ENCODE peak calls at places on chromosome 15, in eight cellular contexts. J is HEK293T, T is ureter, D is skeletal muscle cell, Y is endothelial cell of umbilical vein, C is GM04504, M is adrenal gland, K is activated T-cell treated with anti-CD3 and anti-CD28 coated beads for 4 hours. G is an unnamed sample.

GRCh38 chr15:68721886-68722285 is 98.8 kb downstream of the ANP32A start:
- DNase-seq in Y (no peak), C (no peak), D (no peak), J (no peak), T (no peak), K (no peak), M (no peak), G (no peak)

GRCh38 chr15:88274534-88275460 is 18.3 kb upstream of the NTRK3 start:
- DNase-seq in M (peak), K (peak), J (peak), T (peak), D (no peak), C (peak), Y (peak), G (no peak)

GRCh38 chr15:70524470-70524869 is 238.9 kb downstream of the UACA start:
- DNase-seq in J (no peak), C (no peak), Y (no peak), D (no peak), M (no peak), K (no peak), T (peak), G (no peak)

GRCh38 chr15:90563460-90563859 is 33.7 kb downstream of the CRTC3 start:
- DNase-seq in T (no peak), M (peak), Y (no peak), K (no peak), C (no peak), J (no peak), D (no peak), G (no peak)

GRCh38 chr15:90367578-90367977 is 15.5 kb downstream of the ZNF774 start:
- DNase-seq in Y (no peak), C (no peak), T (no peak), K (no peak), D (no peak), M (no peak), J (no peak), G (no peak)

GRCh38 chr15:89714775-89715174 is 24.2 kb downstream of the WDR93 start:
- DNase-seq in D (no peak), J (no peak), T (no peak), K (no peak), C (no peak), M (no peak), Y (no peak), G (no peak)

GRCh38 chr15:77115179-77115578 is 44.3 kb upstream of the TSPAN3 start:
- DNase-seq in M (no peak), D (no peak), K (no peak), C (no peak), T (no peak), Y (no peak), J (no peak), G (no peak)

GRCh38 chr15:23877502-23878412 is 190.7 kb upstream of the NDN start:
- DNase-seq in J (peak), K (no peak), C (no peak), M (peak), Y (no peak), D (no peak), T (peak), G (no peak)

GRCh38 chr15:90680371-90680935 is 36.7 kb upstream of the BLM start:
- DNase-seq in Y (no peak), C (peak), K (no peak), M (peak), D (peak), T (no peak), J (no peak), G (no peak)

GRCh38 chr15:81642451-81642990 is 268.5 kb upstream of the TMC3 start:
- DNase-seq in J (no peak), K (no peak), D (peak), C (no peak), Y (no peak), M (no peak), T (no peak), G (no peak)

GRCh38 chr15:78175333-78175732 is 26.2 kb downstream of the IDH3A start:
- DNase-seq in D (no peak), Y (no peak), T (peak), J (no peak), C (no peak), M (no peak), K (no peak), G (no peak)

GRCh38 chr15:64490598-64491259 is 30.4 kb downstream of the ZNF609 start:
- DNase-seq in Y (no peak), D (no peak), K (no peak), T (no peak), M (no peak), J (no peak), C (no peak), G (no peak)

GRCh38 chr15:72199721-72200212 is 2.2 kb upstream of the GRAMD2A start:
- DNase-seq in K (peak), J (peak), C (peak), Y (peak), D (peak), M (peak), T (peak), G (no peak)

GRCh38 chr15:64982472-64982871 is 7.2 kb downstream of the SPG21 start:
- DNase-seq in M (no peak), J (no peak), K (no peak), Y (no peak), D (no peak), T (no peak), C (peak), G (no peak)

GRCh38 chr15:45871121-45871855 is 236.5 kb downstream of the SQOR start:
- DNase-seq in Y (peak), J (no peak), D (no peak), T (no peak), C (peak), K (no peak), M (no peak), G (no peak)

GRCh38 chr15:90774731-90775521 is 57.8 kb downstream of the BLM start:
- DNase-seq in Y (peak), D (no peak), J (no peak), T (no peak), K (no peak), C (peak), M (peak), G (no peak)

GRCh38 chr15:43125095-43125661 is 8.2 kb upstream of the TMEM62 start:
- DNase-seq in K (no peak), C (no peak), T (no peak), Y (no peak), D (no peak), M (no peak), J (no peak), G (no peak)

GRCh38 chr15:53384417-53384816 is 375.0 kb downstream of the WDR72 start:
- DNase-seq in K (no peak), C (no peak), D (no peak), J (peak), M (peak), Y (no peak), T (no peak), G (peak)

GRCh38 chr15:98943609-98944111 is 63.9 kb downstream of the PGPEP1L start:
- DNase-seq in J (no peak), T (no peak), D (no peak), Y (no peak), C (no peak), M (no peak), K (no peak), G (no peak)

GRCh38 chr15:40285151-40285898 is 2.5 kb upstream of the ANKRD63 start:
- DNase-seq in J (no peak), M (no peak), Y (peak), D (no peak), K (no peak), C (no peak), T (no peak), G (no peak)

GRCh38 chr15:56587686-56588085 is 122.7 kb upstream of the MNS1 start:
- DNase-seq in D (no peak), K (no peak), C (no peak), T (no peak), J (no peak), Y (no peak), M (no peak), G (no peak)

GRCh38 chr15:86650084-86650483 is 570.4 kb downstream of the AGBL1 start:
- DNase-seq in T (no peak), K (no peak), C (no peak), J (no peak), Y (no peak), D (no peak), M (peak), G (no peak)

GRCh38 chr15:68843425-68844311 is 23.0 kb upstream of the ANP32A start:
- DNase-seq in J (peak), Y (peak), D (no peak), K (no peak), M (no peak), C (no peak), T (no peak), G (no peak)

GRCh38 chr15:33858836-33859235 is 109.5 kb upstream of the CHRM5 start:
- DNase-seq in T (no peak), J (no peak), D (no peak), C (no peak), M (no peak), Y (no peak), K (no peak), G (no peak)

GRCh38 chr15:66196565-66196964 is 57.0 kb downstream of the MEGF11 start:
- DNase-seq in C (no peak), Y (no peak), D (no peak), T (no peak), J (no peak), K (no peak), M (no peak), G (no peak)

GRCh38 chr15:97941572-97941971 is 18.9 kb upstream of the ARRDC4 start:
- DNase-seq in T (no peak), Y (no peak), K (no peak), M (peak), D (no peak), C (no peak), J (no peak), G (no peak)

GRCh38 chr15:58222698-58223097 is 84.5 kb downstream of the AQP9 start:
- DNase-seq in J (no peak), D (no peak), C (no peak), M (no peak), T (no peak), K (no peak), Y (peak), G (no peak)

GRCh38 chr15:82398785-82399184 is 30.8 kb upstream of the GOLGA6L9 start:
- DNase-seq in T (no peak), C (no peak), J (no peak), D (no peak), M (no peak), K (no peak), Y (no peak), G (no peak)

GRCh38 chr15:51750942-51751686 is at the start of gene TMOD2:
- DNase-seq in C (no peak), T (peak), J (peak), D (no peak), Y (no peak), K (no peak), M (peak), G (no peak)

GRCh38 chr15:96947830-96948229 is 617.3 kb downstream of the NR2F2 start:
- DNase-seq in J (peak), D (no peak), K (no peak), T (no peak), M (no peak), Y (peak), C (no peak), G (no peak)

GRCh38 chr15:65910341-65910740 is 41.0 kb downstream of the RAB11A start:
- DNase-seq in D (no peak), C (no peak), K (no peak), T (no peak), J (no peak), M (no peak), Y (no peak), G (no peak)

GRCh38 chr15:56390739-56391267 is 25.6 kb downstream of the TEX9 start:
- DNase-seq in T (no peak), D (peak), C (no peak), Y (no peak), J (no peak), K (no peak), M (no peak), G (no peak)

GRCh38 chr15:52790941-52791751 is 1.0 kb upstream of the ONECUT1 start:
- DNase-seq in D (no peak), K (no peak), M (no peak), J (no peak), T (no peak), C (no peak), Y (no peak), G (no peak)

GRCh38 chr15:30671309-30671708 is 45.4 kb downstream of the ARHGAP11B start:
- DNase-seq in T (no peak), C (no peak), J (no peak), Y (no peak), K (no peak), M (no peak), D (no peak), G (no peak)

G was measured in iPS DF 6.9.